ENCODE peak calls at places on chromosomes 12 and 14, in six cellular contexts. K is thyroid gland, Y is upper lobe of right lung, L is fibroblast of lung, X is GM12878, F is transverse colon. E is an unnamed sample. For H3K4me1, the result is how much of the 10 kb centered on the place peaks cover.

GRCh38 chr12:7374423-7375144 is 69.4 kb downstream of the CD163L1 start:
- DNase-seq in F (peak), Y (peak), K (peak), X (no peak), L (no peak), E (peak)

GRCh38 chr12:73424484-73424883 is 1113.2 kb upstream of the ATXN7L3B start:
- DNase-seq in Y (no peak), K (no peak), L (no peak), F (no peak), X (no peak), E (no peak)

GRCh38 chr14:37091651-37092050 is 80.8 kb downstream of the SLC25A21 start:
- DNase-seq in L (peak), X (no peak), Y (no peak), F (no peak), K (no peak), E (no peak)

GRCh38 chr14:75125617-75126016 is 1.2 kb downstream of the NEK9 start:
- DNase-seq in K (no peak), X (no peak), L (peak), Y (no peak), F (no peak), E (no peak)

GRCh38 chr14:71592361-71592760 is 339.9 kb upstream of the RGS6 start:
- DNase-seq in L (peak), K (peak), Y (no peak), X (no peak), F (no peak), E (peak)

GRCh38 chr14:35287481-35288013 is 4.6 kb upstream of the PSMA6 start:
- DNase-seq in F (peak), L (peak), Y (no peak), X (peak), K (no peak), E (no peak)

GRCh38 chr12:53820907-53821306 is 69.1 kb upstream of the CISTR start:
- DNase-seq in Y (no peak), K (no peak), X (no peak), F (no peak), L (no peak), E (no peak)

GRCh38 chr12:52026267-52026666 is 19.5 kb downstream of the TAMALIN start:
- DNase-seq in L (no peak), X (no peak), K (no peak), Y (no peak), F (no peak), E (no peak)

GRCh38 chr14:36035675-36036074 is 140.8 kb downstream of the PTCSC3 start:
- DNase-seq in Y (no peak), X (no peak), F (no peak), L (no peak), K (no peak), E (no peak)

GRCh38 chr12:109900752-109901580 is 892 bp downstream of the TCHP start:
- DNase-seq in F (no peak), L (no peak), K (no peak), X (no peak), Y (no peak), E (no peak)

GRCh38 chr12:110743571-110744093 is 941 bp upstream of the PPP1CC start:
- DNase-seq in L (peak), X (no peak), F (peak), K (peak), Y (peak), E (no peak)

GRCh38 chr12:121719926-121720414 is 7.4 kb downstream of the TMEM120B start:
- DNase-seq in F (no peak), K (no peak), Y (no peak), X (no peak), L (peak), E (no peak)

GRCh38 chr14:63603749-63604277 is 37.9 kb downstream of the WDR89 start:
- DNase-seq in F (no peak), Y (no peak), X (no peak), L (no peak), K (no peak), E (no peak)

GRCh38 chr14:22837059-22837749 is 819 bp downstream of the MMP14 start:
- DNase-seq in L (peak), K (peak), F (peak), Y (peak), X (no peak), E (peak)

GRCh38 chr12:24840046-24840800 is 108.7 kb downstream of the BCAT1 start:
- DNase-seq in F (no peak), K (no peak), L (peak), X (no peak), Y (no peak), E (no peak)

GRCh38 chr14:36582874-36583241 is 444 bp upstream of the NKX2-8 start:
- DNase-seq in X (no peak), Y (no peak), K (no peak), L (no peak), F (no peak), E (no peak)

GRCh38 chr14:97975960-97976359 is 1178.8 kb downstream of the VRK1 start:
- DNase-seq in F (no peak), L (no peak), Y (no peak), K (no peak), X (no peak), E (no peak)

GRCh38 chr12:132736378-132736777 is 25.3 kb downstream of the ANKLE2 start:
- DNase-seq in L (no peak), X (no peak), K (no peak), Y (no peak), F (no peak), E (no peak)

GRCh38 chr12:125773033-125773432 is 707.8 kb downstream of the AACS start:
- DNase-seq in L (peak), K (no peak), X (no peak), Y (peak), F (no peak), E (peak)
- TF ChIP-seq CTCF in L (no peak), K (no peak), X (peak), Y (peak), F (no peak), E (no peak)

DNA sequence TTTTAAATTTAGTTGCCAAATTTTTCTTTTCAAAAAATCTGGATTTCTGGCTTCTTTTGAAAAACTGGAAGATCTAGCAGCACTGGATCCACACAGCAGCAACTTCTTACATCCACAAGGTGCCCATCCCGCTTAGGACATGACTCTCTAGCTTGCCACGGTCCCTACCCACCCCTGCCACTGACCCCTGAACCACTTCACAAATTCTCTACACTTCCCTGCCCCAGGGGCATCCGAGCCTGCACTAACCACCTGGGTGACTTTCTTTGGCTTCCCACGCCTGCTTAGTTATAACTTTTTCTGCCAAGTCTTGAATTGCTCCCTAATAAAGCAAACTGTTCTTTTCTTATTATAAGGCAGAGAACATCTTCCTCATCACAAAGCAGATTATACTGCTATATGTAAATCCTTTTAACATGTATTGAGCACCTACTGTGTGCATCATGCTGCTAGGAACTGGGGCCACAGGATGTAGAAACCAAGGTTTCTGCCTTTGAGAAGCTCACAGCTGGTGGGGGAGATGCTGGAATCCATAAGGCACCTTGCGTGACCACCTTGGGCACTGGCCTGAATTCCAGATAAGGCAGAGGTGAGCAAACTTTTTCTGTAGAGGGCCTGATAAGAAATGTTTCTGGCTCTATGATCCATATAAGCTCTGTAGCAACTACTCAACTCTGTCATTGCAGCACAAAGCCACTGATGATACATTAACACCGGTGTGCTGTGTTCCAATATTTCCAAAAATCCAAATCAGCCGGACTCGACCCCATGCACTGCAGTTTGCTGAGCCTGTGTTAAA is 59.8 kb downstream of the ACTN1 start:
- DNase-seq in L (no peak), Y (no peak), F (no peak), X (no peak), K (peak), E (peak)
- H3K4me1 ChIP-seq in L (under half), Y (under half), F (under half), X (under half), K (under half), E (half or more)

DNA sequence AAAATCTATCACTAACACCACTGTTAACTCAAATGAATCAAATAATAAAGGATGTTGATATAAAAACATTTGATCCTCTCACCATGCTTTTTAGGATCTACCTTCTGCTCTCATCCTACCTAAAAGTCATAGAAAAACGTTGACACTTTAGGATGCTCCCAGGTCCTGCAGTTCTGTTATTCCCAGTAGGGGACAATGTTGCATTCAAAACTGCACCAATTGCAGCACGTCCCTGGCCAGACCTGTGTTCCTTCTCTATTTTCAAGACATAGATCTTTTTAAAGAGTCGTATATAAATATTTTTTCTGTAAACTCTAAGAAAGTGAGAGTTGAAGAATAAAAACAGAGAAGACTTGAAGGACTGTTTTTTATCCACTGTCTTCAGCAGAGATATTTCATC is 8.8 kb downstream of the AICDA start:
- DNase-seq in Y (no peak), L (no peak), K (no peak), F (no peak), X (no peak), E (no peak)
- TF ChIP-seq CTCF in Y (no peak), L (no peak), K (no peak), F (no peak), X (peak), E (no peak)

GRCh38 chr14:91409991-91410401 is 7.6 kb downstream of the CCDC88C start:
- DNase-seq in K (no peak), F (no peak), Y (no peak), L (no peak), X (no peak), E (no peak)
- H3K4me1 ChIP-seq in K (under half), F (under half), Y (under half), L (under half), X (half or more), E (under half)

DNA sequence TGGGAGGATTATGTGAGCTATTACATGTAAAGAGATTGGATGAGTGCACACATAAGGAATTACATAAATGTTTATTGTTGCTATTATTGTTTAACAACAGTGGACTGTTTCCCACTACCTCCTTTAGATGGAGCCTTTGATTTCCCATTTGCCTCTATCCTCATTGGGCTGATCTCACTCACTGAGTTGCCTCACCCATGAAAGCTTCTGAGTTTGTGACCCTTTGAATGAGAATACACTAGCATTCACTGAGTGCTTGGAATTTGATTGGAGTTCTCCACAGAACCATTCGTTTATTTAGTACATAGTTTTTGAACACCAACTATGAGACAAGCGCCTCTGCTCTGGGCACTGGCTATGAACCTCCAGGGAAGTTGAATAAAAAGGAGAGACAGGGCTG is 121.0 kb downstream of the HELB start:
- DNase-seq in F (no peak), L (no peak), Y (no peak), X (no peak), K (peak), E (no peak)
- TF ChIP-seq CTCF in F (no peak), L (no peak), Y (no peak), X (no peak), K (no peak), E (no peak)

DNA sequence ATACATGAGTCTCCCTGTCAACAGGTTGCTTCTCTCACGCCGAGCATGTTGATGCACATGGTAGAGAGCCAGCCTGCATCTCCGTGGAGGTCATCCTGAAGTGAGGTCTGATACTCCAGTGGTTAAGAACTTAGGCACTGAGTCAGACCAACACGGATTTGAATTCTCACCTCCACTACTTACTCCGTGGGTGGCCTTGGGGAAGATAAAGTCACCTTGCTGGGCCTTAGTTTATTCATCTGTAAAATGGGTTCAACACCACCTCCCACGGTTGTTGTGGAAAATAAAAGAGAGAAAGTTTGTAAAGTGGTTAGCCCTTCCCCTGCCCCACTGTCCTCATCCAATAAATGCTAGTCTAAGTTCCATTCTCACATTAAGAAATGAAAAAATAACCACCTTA is 408.9 kb downstream of the MED13L start:
- DNase-seq in X (no peak), Y (no peak), F (no peak), L (no peak), K (no peak), E (no peak)
- H3K4me1 ChIP-seq in X (under half), Y (under half), F (under half), L (under half), K (under half), E (under half)

DNA sequence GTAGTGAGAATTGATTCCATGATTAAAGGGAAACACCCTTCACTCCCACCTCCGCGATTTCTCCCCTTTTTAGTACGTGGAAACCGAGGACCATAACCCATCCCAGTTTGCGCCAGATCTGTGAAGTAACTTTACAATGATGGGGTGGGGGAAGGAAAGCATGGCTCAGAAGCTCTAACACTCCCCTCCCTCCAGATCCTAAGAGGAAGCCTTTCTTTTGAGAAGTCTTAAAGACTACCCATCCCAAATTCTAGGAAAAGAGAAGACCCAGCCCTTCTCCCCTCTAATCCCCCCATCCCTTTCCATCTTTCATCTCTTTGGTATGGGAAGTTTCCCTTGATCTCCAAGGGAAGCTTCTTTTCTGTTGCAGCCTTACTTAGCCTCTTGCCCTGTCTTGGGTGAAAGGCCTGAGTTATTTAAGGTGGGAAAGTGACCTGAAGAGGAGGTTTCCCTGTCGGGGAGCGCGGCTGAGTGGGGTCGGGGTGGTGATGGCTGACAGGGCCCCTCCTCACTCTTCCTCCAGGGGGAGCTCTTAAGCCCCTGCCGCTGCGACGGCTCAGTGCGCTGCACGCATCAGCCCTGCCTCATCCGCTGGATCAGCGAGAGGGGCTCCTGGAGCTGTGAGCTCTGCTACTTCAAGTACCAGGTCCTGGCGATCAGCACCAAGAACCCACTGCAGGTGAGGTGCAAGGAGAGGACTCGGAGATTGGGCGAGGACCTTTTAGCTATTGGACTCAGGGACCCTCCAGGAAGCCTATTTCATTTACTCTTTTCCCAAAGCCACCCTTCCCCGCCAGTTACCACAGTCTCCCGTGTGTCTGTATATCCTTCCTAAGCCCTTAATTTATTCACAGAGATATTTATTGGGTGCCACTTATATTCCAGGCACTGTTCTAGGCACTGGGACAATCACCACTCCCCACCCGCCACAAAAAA is 1.8 kb downstream of the MARCHF9 start:
- DNase-seq in X (no peak), Y (peak), L (no peak), K (peak), F (peak), E (peak)
- TF ChIP-seq CTCF in X (peak), Y (peak), L (peak), K (peak), F (peak), E (peak)

GRCh38 chr14:50088731-50089130 is 27.6 kb downstream of the VCPKMT start:
- DNase-seq in F (no peak), Y (no peak), K (no peak), X (no peak), L (no peak), E (no peak)

GRCh38 chr14:50089213-50089612 is 27.2 kb downstream of the VCPKMT start:
- DNase-seq in F (no peak), X (no peak), K (no peak), Y (no peak), L (no peak), E (no peak)

GRCh38 chr14:50088117-50088515 is 28.3 kb downstream of the VCPKMT start:
- DNase-seq in K (no peak), F (no peak), L (no peak), X (no peak), Y (no peak), E (no peak)

GRCh38 chr14:50086316-50086700 is 30.1 kb downstream of the VCPKMT start:
- DNase-seq in Y (no peak), X (no peak), F (no peak), L (no peak), K (no peak), E (no peak)

DNA sequence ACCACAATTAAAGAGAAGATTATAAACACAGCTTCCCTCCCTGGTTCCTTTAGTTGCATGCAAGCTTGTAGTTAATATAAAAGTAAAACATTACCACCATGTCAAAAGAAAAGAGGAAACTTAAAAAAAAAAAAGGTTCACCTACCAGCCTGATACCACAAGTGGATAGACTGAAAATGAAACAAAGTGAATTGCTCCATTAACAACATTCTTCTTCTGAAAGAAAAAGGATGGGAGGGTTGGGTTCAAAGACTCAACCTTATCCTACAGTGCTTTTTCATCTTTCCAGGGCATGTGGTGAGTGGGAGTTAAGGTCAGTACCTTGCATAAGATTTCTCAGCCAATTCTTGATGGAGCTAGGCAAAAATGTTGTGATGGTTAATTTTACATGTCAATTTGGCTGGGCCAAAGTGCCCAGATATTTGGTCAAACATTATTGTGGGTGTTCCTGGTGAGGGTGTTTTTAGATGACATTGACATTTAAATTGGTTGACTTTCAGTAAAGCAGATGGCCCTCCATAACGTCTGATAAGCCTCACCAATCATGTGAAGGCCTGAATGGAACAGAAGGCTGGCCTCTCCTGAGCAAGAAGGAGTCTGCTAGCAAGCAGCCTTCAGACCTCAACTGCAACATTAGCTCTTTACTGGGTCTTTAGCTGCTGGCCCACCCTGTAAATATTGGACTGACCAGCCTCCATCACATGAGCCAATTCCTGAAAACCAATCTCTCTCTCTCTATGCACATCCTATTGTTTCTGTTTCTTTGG is 28.8 kb downstream of the VCPKMT start:
- DNase-seq in L (no peak), X (no peak), F (no peak), Y (no peak), K (no peak), E (no peak)
- H3K4me1 ChIP-seq in L (under half), X (half or more), F (under half), Y (under half), K (under half), E (under half)